ENCODE peak calls at places on chromosomes 3 and 15, in ten cellular contexts. F is kidney tubule cell; R is nucleus accumbens; J is AG09319; I is NCI-H1694; L is activated naive CD4-positive, alpha-beta T cell; K is left cardiac atrium; U is NCI-H460; G is NCI-H2081; V is stimulated activated CD8-positive, alpha-beta memory T cell treated with anti-CD3 and anti-CD28 coated beads, Interleukin-15, amount 100 ng/mL, for 1 hour. Q is an unnamed sample.

GRCh38 chr15:68935400-68935937 is 5.1 kb downstream of the SPESP1 start:
- DNase-seq in V (no peak), G (no peak), R (no peak), J (no peak), I (no peak), K (no peak), U (no peak), F (no peak), L (no peak), Q (no peak)

GRCh38 chr3:95343767-95344166 is 1280.9 kb downstream of the NSUN3 start:
- DNase-seq in V (no peak), G (no peak), F (no peak), L (no peak), K (no peak), R (no peak), I (no peak), J (no peak), U (no peak), Q (no peak)

GRCh38 chr15:89070197-89071124 is 17.8 kb upstream of the ABHD2 start:
- DNase-seq in R (no peak), J (no peak), I (no peak), U (no peak), K (no peak), L (no peak), V (no peak), G (no peak), F (no peak), Q (no peak)

GRCh38 chr3:128338536-128339400 is 127.9 kb downstream of the DNAJB8 start:
- DNase-seq in R (no peak), U (no peak), V (no peak), F (no peak), K (no peak), L (no peak), J (no peak), I (no peak), G (no peak), Q (no peak)

GRCh38 chr15:89401636-89402252 is 67.1 kb upstream of the POLG start:
- DNase-seq in L (no peak), U (peak), I (no peak), J (no peak), V (no peak), K (no peak), R (no peak), G (no peak), F (peak), Q (no peak)

GRCh38 chr15:75694241-75695182 is 18.1 kb downstream of the CSPG4 start:
- DNase-seq in L (no peak), F (peak), K (peak), V (no peak), U (no peak), G (peak), I (peak), J (peak), R (peak), Q (peak)

GRCh38 chr3:183830187-183830586 is 4.8 kb upstream of the MAP6D1 start:
- DNase-seq in L (no peak), K (no peak), R (no peak), G (no peak), J (no peak), V (no peak), I (no peak), F (no peak), U (no peak), Q (no peak)

GRCh38 chr3:156317457-156317856 is 197.1 kb downstream of the KCNAB1 start:
- DNase-seq in I (no peak), L (no peak), R (no peak), G (peak), V (no peak), U (no peak), J (no peak), F (peak), K (no peak), Q (no peak)

GRCh38 chr3:189635385-189635784 is 4.2 kb downstream of the TP63 start:
- DNase-seq in J (no peak), F (no peak), U (no peak), L (no peak), R (no peak), V (no peak), G (no peak), I (no peak), K (no peak), Q (no peak)

GRCh38 chr3:197891-198491 is 1.4 kb downstream of the CHL1 start:
- DNase-seq in L (no peak), J (no peak), G (peak), K (peak), V (no peak), F (no peak), I (no peak), R (peak), U (no peak), Q (no peak)

GRCh38 chr3:111277226-111277625 is 205.6 kb downstream of the NECTIN3 start:
- DNase-seq in R (no peak), U (no peak), V (no peak), L (no peak), K (no peak), I (no peak), G (no peak), J (peak), F (peak), Q (no peak)

GRCh38 chr15:90394702-90395442 is 6.8 kb downstream of the IQGAP1 start:
- DNase-seq in R (no peak), G (no peak), V (no peak), U (no peak), J (no peak), F (no peak), L (no peak), K (no peak), I (no peak), Q (no peak)

GRCh38 chr3:173584834-173585831 is 187.6 kb downstream of the NLGN1 start:
- DNase-seq in F (peak), K (peak), V (no peak), I (peak), G (peak), R (peak), J (peak), L (no peak), U (peak), Q (peak)

GRCh38 chr3:4726549-4726948 is 233.4 kb downstream of the ITPR1 start:
- DNase-seq in R (no peak), J (no peak), I (no peak), U (no peak), L (no peak), F (no peak), G (no peak), K (no peak), V (no peak), Q (no peak)

GRCh38 chr3:46667657-46668056 is 25.8 kb downstream of the ALS2CL start:
- DNase-seq in U (no peak), F (no peak), V (no peak), L (no peak), J (no peak), R (no peak), I (no peak), G (no peak), K (peak), Q (no peak)

GRCh38 chr15:101489236-101489632 is 273 bp downstream of the PCSK6 start:
- DNase-seq in U (peak), I (no peak), R (no peak), V (no peak), F (peak), G (peak), L (no peak), K (no peak), J (no peak), Q (no peak)

GRCh38 chr3:107632576-107632975 is 109.8 kb downstream of the BBX start:
- DNase-seq in R (no peak), J (no peak), I (no peak), G (no peak), V (no peak), F (no peak), U (no peak), L (no peak), K (no peak), Q (no peak)

GRCh38 chr15:35308802-35309201 is 223.7 kb upstream of the NANOGP8 start:
- DNase-seq in I (no peak), U (peak), V (no peak), L (no peak), G (peak), K (peak), J (peak), R (no peak), F (no peak), Q (no peak)

GRCh38 chr3:79568938-79569337 is 198.9 kb downstream of the ROBO1 start:
- DNase-seq in K (no peak), R (no peak), I (no peak), J (no peak), G (no peak), V (no peak), F (no peak), U (no peak), L (no peak), Q (no peak)

GRCh38 chr3:132521921-132522320 is 75.1 kb upstream of the ACKR4 start:
- DNase-seq in J (no peak), F (no peak), V (no peak), R (no peak), L (no peak), G (no peak), K (no peak), I (no peak), U (no peak), Q (no peak)

GRCh38 chr3:153066983-153067382 is 95.0 kb upstream of the RAP2B start:
- DNase-seq in L (no peak), U (no peak), G (no peak), K (no peak), I (no peak), R (no peak), J (no peak), F (no peak), V (no peak), Q (no peak)

GRCh38 chr3:108333951-108334350 is 37.6 kb downstream of the HHLA2 start:
- DNase-seq in I (no peak), R (no peak), L (no peak), U (no peak), K (no peak), F (no peak), J (no peak), G (no peak), V (no peak), Q (no peak)

GRCh38 chr3:37852097-37852496 is 9.6 kb upstream of the CTDSPL start:
- DNase-seq in R (no peak), L (no peak), F (peak), I (no peak), V (no peak), K (no peak), G (no peak), U (no peak), J (no peak), Q (no peak)

GRCh38 chr15:73840771-73841170 is 32.6 kb upstream of the TBC1D21 start:
- DNase-seq in R (no peak), K (no peak), F (no peak), J (no peak), G (no peak), V (no peak), I (no peak), L (no peak), U (no peak), Q (no peak)

GRCh38 chr3:170502297-170502696 is 83.6 kb downstream of the SLC7A14 start:
- DNase-seq in L (no peak), G (no peak), U (no peak), F (no peak), I (no peak), J (peak), V (no peak), R (no peak), K (peak), Q (no peak)

GRCh38 chr3:46701211-46701939 is at the start of gene TMIE:
- DNase-seq in K (peak), J (no peak), G (no peak), R (no peak), I (no peak), V (no peak), F (no peak), L (no peak), U (no peak), Q (no peak)

GRCh38 chr3:24435581-24435980 is 59.1 kb downstream of the THRB start:
- DNase-seq in R (no peak), G (no peak), J (no peak), V (no peak), F (no peak), L (no peak), K (no peak), I (no peak), U (no peak), Q (no peak)

GRCh38 chr3:167318996-167319615 is 61.0 kb downstream of the ZBBX start:
- DNase-seq in L (no peak), K (no peak), V (no peak), I (no peak), R (no peak), F (no peak), G (peak), U (no peak), J (no peak), Q (no peak)

GRCh38 chr3:141373232-141373631 is 4.9 kb downstream of the ZBTB38 start:
- DNase-seq in U (no peak), K (no peak), L (no peak), F (no peak), I (no peak), V (no peak), G (no peak), R (no peak), J (no peak), Q (peak)

GRCh38 chr3:13863422-13863821 is 16.4 kb downstream of the WNT7A start:
- DNase-seq in F (no peak), G (no peak), K (no peak), V (no peak), U (no peak), J (no peak), I (no peak), R (no peak), L (no peak), Q (no peak)

GRCh38 chr15:42832577-42832976 is 88.0 kb downstream of the TTBK2 start:
- DNase-seq in J (peak), F (peak), K (no peak), U (no peak), L (no peak), G (no peak), I (no peak), V (no peak), R (no peak), Q (no peak)

GRCh38 chr3:70095260-70095659 is 95.7 kb downstream of the SAMMSON start:
- DNase-seq in U (no peak), G (no peak), L (no peak), I (no peak), F (no peak), K (no peak), V (no peak), J (no peak), R (no peak), Q (no peak)

GRCh38 chr3:188170461-188171459 is 16.8 kb downstream of the LPP start:
- DNase-seq in U (no peak), L (no peak), I (no peak), R (no peak), V (no peak), G (no peak), K (no peak), J (no peak), F (peak), Q (no peak)

GRCh38 chr15:101204744-101205535 is 46.9 kb downstream of the CHSY1 start:
- DNase-seq in F (no peak), G (no peak), I (no peak), U (no peak), J (no peak), R (no peak), V (no peak), L (no peak), K (no peak), Q (no peak)

GRCh38 chr3:151873433-151873832 is at the start of gene SUCNR1:
- DNase-seq in V (no peak), G (no peak), R (no peak), F (no peak), L (no peak), J (no peak), U (no peak), K (no peak), I (no peak), Q (no peak)

GRCh38 chr3:143222505-143222904 is 102.9 kb downstream of the CHST2 start:
- DNase-seq in L (no peak), R (no peak), I (no peak), F (no peak), U (no peak), K (no peak), G (no peak), J (no peak), V (no peak), Q (no peak)

GRCh38 chr15:74888716-74889115 is 1.1 kb upstream of the MPI start:
- DNase-seq in U (no peak), G (no peak), V (no peak), F (no peak), R (no peak), I (no peak), L (no peak), K (no peak), J (no peak), Q (no peak)

GRCh38 chr3:126473292-126474168 is 2.2 kb downstream of the ZXDC start:
- DNase-seq in U (no peak), G (no peak), L (no peak), F (peak), V (no peak), R (no peak), J (no peak), K (no peak), I (no peak), Q (no peak)

Q was measured in DMS 273 treated with DMSO at 0.1 percent for 48 hours.